ENCODE peak calls at places on chromosomes 12 and 14, in six cellular contexts. One of them, this sample, is unnamed.

GRCh38 chr14:63745858-63746425 is 18.1 kb upstream of the SGPP1 start:
- DNase-seq in sciatic nerve: no peak
- DNase-seq in hepatic stellate cell: no peak
- DNase-seq in non-pigmented ciliary epithelial cell: no peak
- DNase-seq in uterus: no peak
- DNase-seq in RWPE1: no peak
- DNase-seq in this sample: peak

GRCh38 chr12:124513297-124513867 is 54.0 kb downstream of the NCOR2 start:
- DNase-seq in sciatic nerve: no peak
- DNase-seq in hepatic stellate cell: no peak
- DNase-seq in non-pigmented ciliary epithelial cell: no peak
- DNase-seq in uterus: no peak
- DNase-seq in RWPE1: no peak
- DNase-seq in this sample: no peak

GRCh38 chr12:11771356-11771755 is 121.9 kb downstream of the ETV6 start:
- DNase-seq in sciatic nerve: no peak
- DNase-seq in hepatic stellate cell: no peak
- DNase-seq in non-pigmented ciliary epithelial cell: no peak
- DNase-seq in uterus: no peak
- DNase-seq in RWPE1: no peak
- DNase-seq in this sample: no peak

GRCh38 chr14:99475660-99476059 is 5.0 kb downstream of the SETD3 start:
- DNase-seq in sciatic nerve: no peak
- DNase-seq in hepatic stellate cell: no peak
- DNase-seq in non-pigmented ciliary epithelial cell: no peak
- DNase-seq in uterus: no peak
- DNase-seq in RWPE1: no peak
- DNase-seq in this sample: no peak

GRCh38 chr14:95185452-95186392 is 28.4 kb upstream of the DICER1 start:
- DNase-seq in sciatic nerve: peak
- DNase-seq in hepatic stellate cell: no peak
- DNase-seq in non-pigmented ciliary epithelial cell: no peak
- DNase-seq in uterus: peak
- DNase-seq in RWPE1: no peak
- DNase-seq in this sample: no peak

GRCh38 chr14:36424478-36425102 is 95.4 kb downstream of the NKX2-1 start:
- DNase-seq in sciatic nerve: no peak
- DNase-seq in hepatic stellate cell: no peak
- DNase-seq in non-pigmented ciliary epithelial cell: no peak
- DNase-seq in uterus: no peak
- DNase-seq in RWPE1: no peak
- DNase-seq in this sample: no peak

GRCh38 chr14:29789475-29789874 is 138.2 kb downstream of the PRKD1 start:
- DNase-seq in sciatic nerve: no peak
- DNase-seq in hepatic stellate cell: no peak
- DNase-seq in non-pigmented ciliary epithelial cell: no peak
- DNase-seq in uterus: no peak
- DNase-seq in RWPE1: no peak
- DNase-seq in this sample: no peak

GRCh38 chr12:78040111-78040510 is 209.4 kb downstream of the NAV3 start:
- DNase-seq in sciatic nerve: no peak
- DNase-seq in hepatic stellate cell: no peak
- DNase-seq in non-pigmented ciliary epithelial cell: no peak
- DNase-seq in uterus: no peak
- DNase-seq in RWPE1: no peak
- DNase-seq in this sample: no peak

GRCh38 chr14:99174920-99175319 is 97.1 kb downstream of the BCL11B start:
- DNase-seq in sciatic nerve: no peak
- DNase-seq in hepatic stellate cell: no peak
- DNase-seq in non-pigmented ciliary epithelial cell: no peak
- DNase-seq in uterus: no peak
- DNase-seq in RWPE1: no peak
- DNase-seq in this sample: no peak

GRCh38 chr12:109130755-109131521 is 14.6 kb downstream of the ACACB start:
- DNase-seq in sciatic nerve: peak
- DNase-seq in hepatic stellate cell: no peak
- DNase-seq in non-pigmented ciliary epithelial cell: no peak
- DNase-seq in uterus: no peak
- DNase-seq in RWPE1: no peak
- DNase-seq in this sample: peak

GRCh38 chr12:2959508-2960431 is 573 bp downstream of the TEAD4 start:
- DNase-seq in sciatic nerve: peak
- DNase-seq in hepatic stellate cell: peak
- DNase-seq in non-pigmented ciliary epithelial cell: no peak
- DNase-seq in uterus: peak
- DNase-seq in RWPE1: peak
- DNase-seq in this sample: peak

GRCh38 chr12:2769866-2770533 is 24.8 kb upstream of the FKBP4 start:
- DNase-seq in sciatic nerve: no peak
- DNase-seq in hepatic stellate cell: no peak
- DNase-seq in non-pigmented ciliary epithelial cell: no peak
- DNase-seq in uterus: no peak
- DNase-seq in RWPE1: no peak
- DNase-seq in this sample: no peak

GRCh38 chr12:113359133-113359938 is 949 bp downstream of the PLBD2 start:
- DNase-seq in sciatic nerve: peak
- DNase-seq in hepatic stellate cell: peak
- DNase-seq in non-pigmented ciliary epithelial cell: no peak
- DNase-seq in uterus: peak
- DNase-seq in RWPE1: no peak
- DNase-seq in this sample: peak

GRCh38 chr14:93946104-93946503 is 19.0 kb downstream of the FAM181A start:
- DNase-seq in sciatic nerve: no peak
- DNase-seq in hepatic stellate cell: no peak
- DNase-seq in non-pigmented ciliary epithelial cell: no peak
- DNase-seq in uterus: no peak
- DNase-seq in RWPE1: no peak
- DNase-seq in this sample: no peak

GRCh38 chr14:22780941-22781605 is 14.6 kb downstream of the OXA1L start:
- DNase-seq in sciatic nerve: no peak
- DNase-seq in hepatic stellate cell: no peak
- DNase-seq in non-pigmented ciliary epithelial cell: no peak
- DNase-seq in uterus: no peak
- DNase-seq in RWPE1: no peak
- DNase-seq in this sample: no peak

GRCh38 chr14:72049462-72049861 is 117.2 kb downstream of the RGS6 start:
- DNase-seq in sciatic nerve: no peak
- DNase-seq in hepatic stellate cell: no peak
- DNase-seq in non-pigmented ciliary epithelial cell: no peak
- DNase-seq in uterus: no peak
- DNase-seq in RWPE1: peak
- DNase-seq in this sample: no peak

GRCh38 chr12:123410041-123410412 is 26.1 kb downstream of the KMT5A start:
- DNase-seq in sciatic nerve: no peak
- DNase-seq in hepatic stellate cell: no peak
- DNase-seq in non-pigmented ciliary epithelial cell: no peak
- DNase-seq in uterus: no peak
- DNase-seq in RWPE1: no peak
- DNase-seq in this sample: no peak

GRCh38 chr12:112116232-112117060 is 7.9 kb upstream of the NAA25 start:
- DNase-seq in sciatic nerve: peak
- DNase-seq in hepatic stellate cell: peak
- DNase-seq in non-pigmented ciliary epithelial cell: no peak
- DNase-seq in uterus: no peak
- DNase-seq in RWPE1: no peak
- DNase-seq in this sample: peak

GRCh38 chr12:75526655-75527511 is 15.5 kb upstream of the KRR1 start:
- DNase-seq in sciatic nerve: no peak
- DNase-seq in hepatic stellate cell: peak
- DNase-seq in non-pigmented ciliary epithelial cell: no peak
- DNase-seq in uterus: no peak
- DNase-seq in RWPE1: peak
- DNase-seq in this sample: no peak

GRCh38 chr12:66379613-66380012 is 77.3 kb downstream of the HELB start:
- DNase-seq in sciatic nerve: no peak
- DNase-seq in hepatic stellate cell: no peak
- DNase-seq in non-pigmented ciliary epithelial cell: no peak
- DNase-seq in uterus: no peak
- DNase-seq in RWPE1: no peak
- DNase-seq in this sample: no peak

GRCh38 chr14:101072531-101072930 is 169.0 kb upstream of the RTL1 start:
- DNase-seq in sciatic nerve: peak
- DNase-seq in hepatic stellate cell: no peak
- DNase-seq in non-pigmented ciliary epithelial cell: no peak
- DNase-seq in uterus: no peak
- DNase-seq in RWPE1: no peak
- DNase-seq in this sample: peak

GRCh38 chr12:11885261-11886038 is 185.3 kb upstream of the BCL2L14 start:
- DNase-seq in sciatic nerve: no peak
- DNase-seq in hepatic stellate cell: peak
- DNase-seq in non-pigmented ciliary epithelial cell: no peak
- DNase-seq in uterus: no peak
- DNase-seq in RWPE1: peak
- DNase-seq in this sample: no peak

This sample was measured in aorta.